ENCODE peak calls at places on chromosome 21, in nine cellular contexts. C is HepG2, F is Panc1, V is K562, N is A549, E is GM23338, B is SK-N-SH, O is HCT116, D is GM12878. A is an unnamed sample.

GRCh38 chr21:38679531-38679930 is 126.2 kb upstream of the ETS2 start:
- DNase-seq in B (no peak), N (no peak), D (peak), E (no peak), V (no peak), F (peak), O (no peak), C (no peak), A (no peak)

GRCh38 chr21:38661296-38662223 is 144.2 kb upstream of the ETS2 start:
- DNase-seq in C (no peak), O (no peak), B (peak), V (no peak), N (peak), F (no peak), E (peak), D (no peak), A (peak)

GRCh38 chr21:32958288-32958992 is 67.3 kb upstream of the OLIG2 start:
- DNase-seq in V (no peak), O (no peak), B (no peak), N (no peak), D (no peak), C (no peak), E (peak), F (no peak), A (no peak)

GRCh38 chr21:41622201-41622600 is 114.2 kb upstream of the TMPRSS2 start:
- DNase-seq in O (no peak), V (no peak), C (no peak), F (no peak), E (no peak), D (no peak), N (no peak), B (no peak), A (no peak)

GRCh38 chr21:38766987-38767722 is 38.6 kb upstream of the ETS2 start:
- DNase-seq in C (peak), D (peak), V (no peak), E (no peak), N (no peak), B (no peak), F (no peak), O (no peak), A (peak)

GRCh38 chr21:23887709-23888303 is 1719.5 kb downstream of the MRPL39 start:
- DNase-seq in B (no peak), N (no peak), V (no peak), O (no peak), C (no peak), D (no peak), E (no peak), F (no peak), A (no peak)

GRCh38 chr21:42980959-42981523 is 6.7 kb downstream of the PKNOX1 start:
- DNase-seq in O (no peak), F (no peak), E (no peak), N (no peak), C (no peak), B (no peak), V (no peak), D (no peak), A (peak)

GRCh38 chr21:21384977-21385376 is 386.8 kb downstream of the NCAM2 start:
- DNase-seq in D (no peak), F (no peak), C (no peak), V (no peak), E (no peak), B (no peak), N (no peak), O (no peak), A (no peak)

GRCh38 chr21:37793660-37794059 is 122.6 kb downstream of the KCNJ6 start:
- DNase-seq in V (no peak), E (no peak), O (no peak), N (no peak), F (no peak), B (no peak), C (no peak), D (no peak), A (no peak)

GRCh38 chr21:41715649-41716321 is 51.1 kb downstream of the RIPK4 start:
- DNase-seq in N (peak), O (no peak), C (peak), V (no peak), B (no peak), F (no peak), E (peak), D (no peak), A (no peak)

GRCh38 chr21:42317826-42318746 is 2.9 kb upstream of the TFF3 start:
- DNase-seq in C (no peak), E (no peak), F (no peak), B (no peak), V (no peak), D (no peak), N (no peak), O (no peak), A (no peak)

GRCh38 chr21:37829447-37829846 is 86.8 kb downstream of the KCNJ6 start:
- DNase-seq in O (no peak), B (no peak), V (no peak), F (no peak), D (no peak), N (peak), C (peak), E (no peak), A (peak)

GRCh38 chr21:43853851-43854772 is 10.9 kb upstream of the AGPAT3 start:
- DNase-seq in N (no peak), C (no peak), F (no peak), D (no peak), B (no peak), V (no peak), O (no peak), E (no peak), A (no peak)

GRCh38 chr21:37380349-37381323 is 14.1 kb downstream of the DYRK1A start:
- DNase-seq in C (no peak), E (peak), F (no peak), D (no peak), O (no peak), V (no peak), N (no peak), B (no peak), A (no peak)

GRCh38 chr21:42554251-42554937 is 40.7 kb downstream of the SLC37A1 start:
- DNase-seq in O (no peak), N (no peak), D (no peak), E (peak), C (no peak), B (no peak), F (no peak), V (no peak), A (no peak)

GRCh38 chr21:37219766-37220432 is 47.2 kb downstream of the VPS26C start:
- DNase-seq in E (no peak), N (peak), V (no peak), D (no peak), C (no peak), B (no peak), O (no peak), F (no peak), A (no peak)

GRCh38 chr21:15171546-15171945 is 106.7 kb upstream of the NRIP1 start:
- DNase-seq in E (no peak), O (no peak), D (no peak), N (no peak), B (no peak), C (no peak), F (no peak), V (no peak), A (no peak)

GRCh38 chr21:39014751-39015150 is 168.5 kb downstream of the PSMG1 start:
- DNase-seq in F (no peak), E (no peak), D (no peak), V (no peak), N (peak), O (no peak), C (no peak), B (no peak), A (no peak)

GRCh38 chr21:16285646-16286223 is 556.0 kb downstream of the USP25 start:
- DNase-seq in B (no peak), O (no peak), E (no peak), C (no peak), N (no peak), V (no peak), F (no peak), D (no peak), A (no peak)
- TF ChIP-seq REST in B (no peak), O (no peak), E (no peak), C (no peak), N (no peak), V (no peak), F (no peak), D (no peak), A (no peak)

DNA sequence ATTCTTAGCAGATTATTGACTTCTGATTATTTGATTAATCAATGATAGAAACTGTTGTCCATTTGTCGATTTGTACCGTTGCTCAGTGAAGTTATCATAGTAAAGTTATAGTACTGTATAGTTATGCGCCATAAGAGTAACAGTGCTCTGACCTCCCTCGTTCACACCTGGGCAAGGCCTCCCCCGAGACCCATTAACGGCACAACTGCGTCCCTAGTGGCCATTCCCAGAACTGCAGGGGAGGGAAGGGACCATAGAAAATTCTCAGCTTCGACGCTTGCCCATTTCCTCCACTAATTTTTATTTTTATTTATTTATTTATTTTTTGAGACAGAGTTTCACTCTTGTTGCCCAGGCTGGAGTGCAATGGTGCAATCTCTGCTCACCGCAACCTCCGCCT is 334.4 kb downstream of the DSCAM start:
- DNase-seq in F (no peak), N (no peak), B (peak), D (no peak), O (no peak), E (peak), V (peak), C (no peak), A (no peak)
- TF ChIP-seq REST in F (no peak), N (no peak), B (no peak), D (no peak), O (no peak), E (no peak), V (no peak), C (no peak), A (no peak)

DNA sequence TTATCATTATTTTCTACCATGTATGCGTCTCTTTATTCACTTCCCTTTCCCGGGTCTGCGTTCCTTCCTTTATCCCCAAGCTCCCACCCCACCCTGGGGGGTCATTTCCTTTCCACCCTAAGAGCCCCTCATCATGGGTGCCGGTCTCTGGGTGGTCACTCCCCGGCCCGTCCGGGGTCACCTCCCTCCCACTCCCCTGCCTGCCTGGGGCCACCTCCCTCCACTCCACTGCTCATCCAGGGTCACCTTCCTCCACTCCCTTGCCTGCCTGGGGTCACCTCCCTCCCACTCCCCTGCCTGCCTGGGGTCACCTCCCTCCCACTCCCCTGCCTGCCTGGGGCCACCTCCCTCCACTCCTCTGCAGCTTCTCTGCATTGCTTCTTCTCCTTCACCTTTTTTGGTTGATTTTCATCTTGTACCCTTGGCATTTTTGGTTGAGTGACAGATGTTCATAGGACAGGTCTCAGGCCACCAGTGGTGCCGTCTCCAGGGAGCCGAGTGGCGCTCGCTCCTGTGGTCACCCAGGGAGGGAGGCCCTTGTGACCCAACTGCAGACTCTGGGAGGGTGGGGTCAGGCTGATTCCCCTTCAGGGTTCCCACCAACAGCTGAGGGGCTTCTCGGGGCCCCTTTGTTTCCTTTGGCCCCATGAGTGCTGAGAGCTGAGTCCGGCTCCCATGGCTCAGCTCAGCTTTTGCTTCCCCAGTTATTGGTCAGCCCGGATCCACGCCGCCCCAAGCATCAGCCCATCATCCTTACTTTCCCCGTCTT is 48.6 kb upstream of the PCBP3 start:
- DNase-seq in F (no peak), N (no peak), E (no peak), C (no peak), O (no peak), B (no peak), V (peak), D (no peak), A (no peak)
- TF ChIP-seq REST in F (no peak), N (no peak), E (no peak), C (no peak), O (no peak), B (no peak), V (no peak), D (no peak), A (no peak)

DNA sequence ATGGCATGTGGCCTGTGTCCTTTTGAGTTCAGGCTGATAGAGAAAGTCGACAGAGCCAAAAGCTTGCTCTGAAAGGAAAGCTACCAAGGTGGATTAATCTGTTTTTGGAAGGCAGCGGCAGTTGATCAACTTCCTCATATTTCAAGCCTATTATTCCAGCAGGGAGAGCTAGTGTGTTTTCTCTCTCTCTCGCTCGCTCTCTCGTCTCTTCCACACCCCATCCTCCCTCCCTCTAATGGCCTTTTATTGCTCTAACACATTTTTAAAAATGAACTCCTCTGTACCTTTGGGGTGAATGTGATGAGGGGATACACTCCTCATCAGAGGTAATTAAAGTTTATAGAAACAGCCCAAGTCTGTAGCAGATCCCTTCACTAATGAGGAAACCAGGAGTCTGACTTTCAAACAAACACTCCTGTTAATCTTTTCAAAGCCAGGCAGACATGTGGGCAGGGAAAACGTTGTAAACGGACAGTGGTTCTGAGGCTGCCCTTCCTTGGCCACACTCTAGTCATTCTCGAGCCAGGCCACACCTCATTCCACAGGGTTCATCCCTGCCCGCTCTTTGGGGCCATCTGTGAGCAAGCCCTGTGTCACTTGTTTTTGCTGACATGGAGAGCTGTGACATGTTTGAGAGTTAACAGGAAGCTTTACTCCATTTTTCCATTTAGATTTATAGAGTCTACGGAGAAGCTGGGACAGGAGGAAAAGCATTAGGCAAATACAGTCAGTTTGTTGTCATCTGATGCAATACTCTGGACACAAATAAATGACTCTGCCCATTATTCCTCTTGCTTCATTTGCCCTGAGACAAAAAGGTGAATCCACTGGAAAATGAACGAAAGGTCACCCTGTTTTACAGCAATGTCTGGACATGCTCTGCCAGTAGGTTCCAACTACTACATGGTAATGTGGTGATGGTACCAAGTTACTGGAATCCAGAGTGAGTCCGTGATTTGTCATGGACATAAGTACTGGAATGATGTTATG is 126.7 kb downstream of the CLIC6 start:
- DNase-seq in B (no peak), N (peak), V (no peak), E (no peak), D (no peak), F (no peak), O (peak), C (peak), A (no peak)
- TF ChIP-seq REST in B (no peak), N (no peak), V (no peak), E (no peak), D (no peak), F (no peak), O (no peak), C (no peak), A (no peak)

DNA sequence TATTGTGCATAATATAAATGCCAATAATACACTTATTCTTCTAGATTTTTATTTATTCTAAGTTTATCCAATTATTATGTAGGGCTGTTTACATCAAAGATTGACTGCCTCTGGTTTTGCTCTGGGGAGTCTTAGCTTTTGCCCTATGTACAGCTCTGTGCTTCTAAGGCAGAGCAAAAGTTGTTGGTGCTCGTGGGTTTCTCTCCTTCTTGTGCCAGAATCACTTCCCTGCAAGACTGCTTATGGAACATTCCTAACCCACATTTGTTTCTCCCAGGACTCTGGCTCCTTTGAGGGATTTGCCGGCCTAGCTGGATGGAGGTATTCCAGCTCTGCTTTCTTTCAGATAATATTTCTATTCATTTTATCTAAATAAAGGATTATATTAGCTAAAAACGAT is 849.1 kb downstream of the USP25 start:
- DNase-seq in N (no peak), D (no peak), F (no peak), C (no peak), B (no peak), E (no peak), O (no peak), V (no peak), A (no peak)
- TF ChIP-seq REST in N (no peak), D (no peak), F (no peak), C (no peak), B (no peak), E (no peak), O (no peak), V (no peak), A (no peak)

GRCh38 chr21:26843912-26844257 is 1.3 kb downstream of the ADAMTS1 start:
- DNase-seq in V (no peak), F (no peak), O (no peak), C (no peak), N (peak), B (no peak), D (no peak), E (peak), A (no peak)

GRCh38 chr21:26842300-26842699 is 2.9 kb downstream of the ADAMTS1 start:
- DNase-seq in D (no peak), V (no peak), N (no peak), O (no peak), B (no peak), E (no peak), F (no peak), C (no peak), A (no peak)

GRCh38 chr21:26840206-26840605 is 5.0 kb downstream of the ADAMTS1 start:
- DNase-seq in E (no peak), N (no peak), F (no peak), O (no peak), V (no peak), B (no peak), C (no peak), D (no peak), A (no peak)

GRCh38 chr21:26842976-26843911 is 2.0 kb downstream of the ADAMTS1 start:
- DNase-seq in F (peak), V (no peak), O (no peak), B (peak), C (no peak), E (peak), N (peak), D (no peak), A (no peak)

DNA sequence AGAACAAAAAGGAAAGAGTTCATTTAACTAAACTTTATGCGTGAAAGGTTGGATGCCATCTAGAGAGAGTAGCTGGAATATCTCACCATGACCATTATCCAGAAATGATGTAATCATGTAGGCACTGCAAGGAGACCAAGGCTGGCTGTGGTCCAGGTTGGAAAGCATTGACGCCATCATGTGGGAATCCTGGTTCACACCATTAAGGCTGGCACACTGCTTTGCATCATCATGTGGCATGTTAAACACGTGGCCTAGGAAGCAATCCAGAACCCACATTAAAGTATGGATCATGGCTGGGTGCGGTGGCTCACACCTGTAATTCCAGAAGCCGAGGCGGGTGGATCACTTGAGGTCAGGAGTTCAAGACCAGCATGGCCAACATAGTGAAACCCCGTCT is 4.3 kb downstream of the ADAMTS1 start:
- DNase-seq in E (no peak), O (no peak), F (no peak), D (no peak), N (peak), C (no peak), V (no peak), B (peak), A (no peak)
- TF ChIP-seq REST in E (no peak), O (no peak), F (no peak), D (no peak), N (no peak), C (no peak), V (no peak), B (no peak), A (no peak)

GRCh38 chr21:28993293-28993629 is 584 bp upstream of the LTN1 start:
- DNase-seq in O (no peak), D (no peak), C (no peak), B (peak), N (no peak), V (no peak), E (no peak), F (no peak), A (no peak)

GRCh38 chr21:28991861-28992525 is 684 bp downstream of the LTN1 start:
- DNase-seq in B (no peak), V (peak), D (no peak), C (peak), O (no peak), F (no peak), N (no peak), E (no peak), A (no peak)

DNA sequence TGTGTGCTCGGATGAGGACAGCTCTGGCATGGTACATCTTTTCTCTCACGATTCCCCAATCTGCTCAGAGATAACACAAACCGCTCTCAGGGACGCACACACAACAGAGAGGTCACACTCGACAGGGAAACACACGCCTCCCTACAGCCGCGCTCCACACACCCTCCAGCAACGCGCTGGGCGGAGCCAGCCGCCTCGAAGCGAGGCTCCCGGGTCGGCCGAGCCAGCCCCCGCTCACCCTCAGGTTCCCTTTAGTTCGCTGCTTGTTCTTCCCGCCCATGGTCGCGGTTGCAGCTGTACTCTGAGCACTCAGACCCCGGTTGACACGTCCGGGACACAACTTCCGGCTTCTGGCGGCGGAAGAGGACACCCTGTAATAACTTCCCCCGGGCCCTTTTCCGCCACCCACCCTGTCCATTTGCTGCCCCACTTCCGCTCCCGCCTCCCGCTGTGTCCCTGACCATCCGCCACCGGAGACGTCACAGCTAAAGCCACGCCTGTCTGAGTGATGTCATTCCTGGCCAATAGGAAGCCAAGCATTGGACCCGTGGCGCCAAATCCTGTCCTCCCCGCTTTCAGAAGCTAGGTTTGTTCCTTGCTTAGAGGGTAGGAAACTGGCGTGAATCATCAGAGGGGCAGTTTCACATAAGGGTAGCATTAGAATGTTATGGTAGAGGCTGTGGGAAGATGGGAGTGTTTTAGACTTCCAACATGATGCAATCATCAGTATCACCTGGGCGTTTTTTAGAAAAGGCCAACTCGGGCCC is at the start of gene LTN1:
- DNase-seq in F (peak), O (peak), C (peak), V (peak), E (peak), B (peak), D (peak), N (peak), A (peak)
- TF ChIP-seq REST in F (no peak), O (no peak), C (no peak), V (peak), E (no peak), B (no peak), D (no peak), N (no peak), A (peak)